ENCODE peak calls at places on chromosomes 11 and 22, in six cellular contexts. R is activated CD4-positive, alpha-beta T cell treated with anti-CD3 and anti-CD28 coated beads for 36 hours; K is anterior cingulate cortex; H is lower lobe of right lung; A is progenitor cell of endocrine pancreas; P is EL. C is an unnamed sample.

GRCh38 chr11:394034-394857 is at the start of gene PKP3:
- DNase-seq in K (no peak), A (peak), P (peak), H (peak), R (no peak), C (no peak)

GRCh38 chr11:81725691-81726090 is 1008.0 kb downstream of the FAM181B start:
- DNase-seq in R (no peak), P (no peak), H (no peak), A (no peak), K (no peak), C (no peak)

GRCh38 chr11:6022954-6023353 is 7.6 kb downstream of the OR56A1 start:
- DNase-seq in R (no peak), H (no peak), A (no peak), P (peak), K (no peak), C (no peak)

GRCh38 chr11:46345131-46345597 is 2.1 kb upstream of the DGKZ start:
- DNase-seq in A (no peak), K (peak), P (no peak), R (peak), H (peak), C (no peak)

GRCh38 chr11:74255741-74256369 is 55.6 kb downstream of the P4HA3 start:
- DNase-seq in P (peak), R (peak), K (peak), A (no peak), H (peak), C (no peak)

GRCh38 chr11:44028816-44029506 is 18.8 kb upstream of the ACCSL start:
- DNase-seq in K (no peak), R (no peak), A (no peak), H (no peak), P (no peak), C (no peak)

GRCh38 chr22:37674951-37675929 is at the start of gene LGALS1:
- DNase-seq in R (peak), H (peak), A (no peak), K (peak), P (peak), C (no peak)

GRCh38 chr22:36395922-36396321 is 8.2 kb upstream of the MYH9 start:
- DNase-seq in H (no peak), P (peak), R (no peak), A (no peak), K (no peak), C (no peak)

GRCh38 chr11:123211981-123212380 is 16.9 kb upstream of the CLMP start:
- DNase-seq in H (no peak), P (peak), R (no peak), A (no peak), K (no peak), C (no peak)

GRCh38 chr11:69370984-69371709 is 77.2 kb downstream of the MYEOV start:
- DNase-seq in K (no peak), H (no peak), R (peak), A (peak), P (no peak), C (no peak)

GRCh38 chr22:19448076-19448607 is 631 bp upstream of the C22orf39 start:
- DNase-seq in H (no peak), A (no peak), R (peak), P (peak), K (no peak), C (no peak)

GRCh38 chr11:27358306-27358705 is 4.7 kb downstream of the CCDC34 start:
- DNase-seq in R (no peak), A (no peak), H (no peak), P (no peak), K (no peak), C (no peak)

GRCh38 chr11:61815790-61816735 is 740 bp downstream of the FADS1 start:
- DNase-seq in R (peak), A (peak), H (peak), P (peak), K (peak), C (no peak)

C was measured in cortex of kidney.